ENCODE peak calls at places on chromosomes 6 and 20, in ten cellular contexts. One of them, this sample, is unnamed.

GRCh38 chr6:45479834-45480696 is 102.3 kb upstream of the SUPT3H start:
- DNase-seq in transverse colon: no peak
- DNase-seq in tibial artery: no peak
- DNase-seq in PC-9: no peak
- DNase-seq in colonic mucosa: no peak
- DNase-seq in GM12878: no peak
- DNase-seq in H9: no peak
- DNase-seq in left ventricle myocardium inferior: no peak
- DNase-seq in stomach: no peak
- DNase-seq in ovary: no peak
- DNase-seq in this sample: no peak

GRCh38 chr6:40376113-40376650 is 211.0 kb downstream of the LRFN2 start:
- DNase-seq in left ventricle myocardium inferior: no peak
- DNase-seq in transverse colon: no peak
- DNase-seq in tibial artery: no peak
- DNase-seq in H9: no peak
- DNase-seq in colonic mucosa: no peak
- DNase-seq in ovary: no peak
- DNase-seq in GM12878: no peak
- DNase-seq in PC-9: no peak
- DNase-seq in stomach: no peak
- DNase-seq in this sample: no peak

GRCh38 chr20:62938105-62938888 is at the start of gene GID8:
- DNase-seq in transverse colon: peak; percentile 64
- DNase-seq in stomach: peak; percentile 60
- DNase-seq in H9: no peak
- DNase-seq in ovary: no peak
- DNase-seq in tibial artery: peak; percentile 71
- DNase-seq in PC-9: peak; percentile 62
- DNase-seq in GM12878: no peak
- DNase-seq in colonic mucosa: peak; percentile 54
- DNase-seq in left ventricle myocardium inferior: peak; percentile 56
- DNase-seq in this sample: no peak

GRCh38 chr20:12153616-12154015 is 235.9 kb downstream of the BTBD3 start:
- DNase-seq in colonic mucosa: no peak
- DNase-seq in left ventricle myocardium inferior: no peak
- DNase-seq in PC-9: no peak
- DNase-seq in ovary: no peak
- DNase-seq in H9: no peak
- DNase-seq in stomach: no peak
- DNase-seq in GM12878: no peak
- DNase-seq in tibial artery: no peak
- DNase-seq in transverse colon: no peak
- DNase-seq in this sample: no peak

GRCh38 chr6:155273438-155273837 is 9.6 kb downstream of the CLDN20 start:
- DNase-seq in GM12878: no peak
- DNase-seq in tibial artery: no peak
- DNase-seq in left ventricle myocardium inferior: no peak
- DNase-seq in PC-9: no peak
- DNase-seq in transverse colon: no peak
- DNase-seq in H9: peak; percentile 67
- DNase-seq in ovary: no peak
- DNase-seq in stomach: no peak
- DNase-seq in colonic mucosa: no peak
- DNase-seq in this sample: no peak

GRCh38 chr6:5058254-5058653 is 26.9 kb upstream of the PPP1R3G start:
- DNase-seq in left ventricle myocardium inferior: no peak
- DNase-seq in tibial artery: no peak
- DNase-seq in colonic mucosa: no peak
- DNase-seq in ovary: no peak
- DNase-seq in GM12878: no peak
- DNase-seq in transverse colon: no peak
- DNase-seq in H9: no peak
- DNase-seq in PC-9: no peak
- DNase-seq in stomach: no peak
- DNase-seq in this sample: no peak

GRCh38 chr6:53728570-53729194 is 63.1 kb upstream of the KLHL31 start:
- DNase-seq in transverse colon: peak; percentile 58
- DNase-seq in stomach: peak; percentile 61
- DNase-seq in PC-9: peak; percentile 55
- DNase-seq in H9: peak; percentile 60
- DNase-seq in GM12878: no peak
- DNase-seq in ovary: peak; percentile 59
- DNase-seq in tibial artery: no peak
- DNase-seq in left ventricle myocardium inferior: peak; percentile 24
- DNase-seq in colonic mucosa: peak; percentile 40
- DNase-seq in this sample: no peak

GRCh38 chr6:151285121-151285520 is 45.4 kb downstream of the AKAP12 start:
- DNase-seq in stomach: no peak
- DNase-seq in transverse colon: no peak
- DNase-seq in tibial artery: no peak
- DNase-seq in colonic mucosa: no peak
- DNase-seq in left ventricle myocardium inferior: no peak
- DNase-seq in PC-9: no peak
- DNase-seq in GM12878: no peak
- DNase-seq in ovary: no peak
- DNase-seq in H9: no peak
- DNase-seq in this sample: no peak

GRCh38 chr6:144777249-144777648 is 492.1 kb downstream of the UTRN start:
- DNase-seq in transverse colon: no peak
- DNase-seq in ovary: no peak
- DNase-seq in H9: no peak
- DNase-seq in stomach: no peak
- DNase-seq in colonic mucosa: no peak
- DNase-seq in PC-9: no peak
- DNase-seq in left ventricle myocardium inferior: no peak
- DNase-seq in tibial artery: no peak
- DNase-seq in GM12878: no peak
- DNase-seq in this sample: no peak

GRCh38 chr6:144776031-144776819 is 491.1 kb downstream of the UTRN start:
- DNase-seq in left ventricle myocardium inferior: no peak
- DNase-seq in transverse colon: no peak
- DNase-seq in colonic mucosa: no peak
- DNase-seq in ovary: no peak
- DNase-seq in PC-9: no peak
- DNase-seq in stomach: no peak
- DNase-seq in H9: no peak
- DNase-seq in tibial artery: no peak
- DNase-seq in GM12878: no peak
- DNase-seq in this sample: no peak

GRCh38 chr6:144781836-144782235 is 496.7 kb downstream of the UTRN start:
- DNase-seq in ovary: no peak
- DNase-seq in GM12878: no peak
- DNase-seq in tibial artery: no peak
- DNase-seq in H9: no peak
- DNase-seq in transverse colon: no peak
- DNase-seq in left ventricle myocardium inferior: no peak
- DNase-seq in colonic mucosa: no peak
- DNase-seq in PC-9: no peak
- DNase-seq in stomach: no peak
- DNase-seq in this sample: no peak

GRCh38 chr6:144778056-144778455 is 492.9 kb downstream of the UTRN start:
- DNase-seq in transverse colon: no peak
- DNase-seq in stomach: no peak
- DNase-seq in ovary: no peak
- DNase-seq in tibial artery: no peak
- DNase-seq in left ventricle myocardium inferior: no peak
- DNase-seq in GM12878: no peak
- DNase-seq in colonic mucosa: no peak
- DNase-seq in H9: no peak
- DNase-seq in PC-9: no peak
- DNase-seq in this sample: no peak

DNA sequence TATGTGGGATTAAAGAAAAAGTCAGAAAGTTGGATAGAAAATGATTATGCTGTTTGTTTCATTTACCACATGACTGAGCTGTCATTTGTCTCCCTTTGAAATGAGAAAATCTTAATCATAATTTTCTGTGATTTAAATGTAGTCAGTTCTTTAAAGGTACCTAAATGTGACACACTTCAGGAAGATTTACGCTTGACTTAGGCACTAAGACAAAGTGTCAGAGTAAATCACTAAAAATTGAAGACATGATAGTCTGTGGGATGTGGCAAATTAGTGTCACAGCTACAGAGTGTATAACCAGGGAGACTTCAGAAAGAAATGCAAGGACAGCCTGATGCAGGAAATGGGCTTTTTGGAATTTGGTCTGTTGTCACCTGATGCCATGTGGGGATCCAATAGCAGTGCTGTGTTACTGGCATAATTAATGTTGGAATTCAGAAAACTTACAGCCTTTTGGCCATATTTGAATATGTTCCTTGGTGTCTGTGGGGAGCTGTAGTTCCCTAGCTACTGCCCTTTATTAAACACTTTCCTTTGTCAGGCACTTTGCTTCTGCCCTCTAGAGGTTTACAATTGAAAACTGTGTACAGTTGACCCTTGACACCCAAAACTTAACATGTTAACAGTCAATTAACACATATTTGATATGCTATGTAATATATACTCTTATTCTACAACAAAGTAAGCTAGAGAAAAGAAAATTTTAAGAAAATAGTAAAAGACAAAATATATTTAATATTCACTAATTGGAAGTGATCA is 493.8 kb downstream of the UTRN start:
- DNase-seq in colonic mucosa: no peak
- DNase-seq in transverse colon: no peak
- DNase-seq in left ventricle myocardium inferior: no peak
- DNase-seq in tibial artery: no peak
- DNase-seq in PC-9: no peak
- DNase-seq in GM12878: no peak
- DNase-seq in H9: no peak
- DNase-seq in ovary: no peak
- DNase-seq in stomach: no peak
- DNase-seq in this sample: no peak
- TF ChIP-seq CTCF in colonic mucosa: no peak
- TF ChIP-seq CTCF in transverse colon: peak; percentile 18
- TF ChIP-seq CTCF in left ventricle myocardium inferior: peak; percentile 29
- TF ChIP-seq CTCF in tibial artery: no peak
- TF ChIP-seq CTCF in PC-9: peak; percentile 18
- TF ChIP-seq CTCF in GM12878: peak; percentile 36
- TF ChIP-seq CTCF in H9: peak; percentile 60
- TF ChIP-seq CTCF in ovary: no peak
- TF ChIP-seq CTCF in stomach: no peak
- TF ChIP-seq CTCF in this sample: no peak

GRCh38 chr6:137977814-137978213 is 110.8 kb downstream of the TNFAIP3 start:
- DNase-seq in ovary: no peak
- DNase-seq in colonic mucosa: no peak
- DNase-seq in left ventricle myocardium inferior: no peak
- DNase-seq in GM12878: no peak
- DNase-seq in stomach: no peak
- DNase-seq in transverse colon: no peak
- DNase-seq in PC-9: no peak
- DNase-seq in tibial artery: no peak
- DNase-seq in H9: no peak
- DNase-seq in this sample: no peak

GRCh38 chr6:137977206-137977605 is 110.1 kb downstream of the TNFAIP3 start:
- DNase-seq in GM12878: no peak
- DNase-seq in transverse colon: no peak
- DNase-seq in ovary: no peak
- DNase-seq in left ventricle myocardium inferior: no peak
- DNase-seq in H9: no peak
- DNase-seq in colonic mucosa: no peak
- DNase-seq in PC-9: no peak
- DNase-seq in tibial artery: no peak
- DNase-seq in stomach: no peak
- DNase-seq in this sample: no peak

GRCh38 chr6:137976430-137976829 is 109.4 kb downstream of the TNFAIP3 start:
- DNase-seq in GM12878: no peak
- DNase-seq in PC-9: no peak
- DNase-seq in left ventricle myocardium inferior: no peak
- DNase-seq in transverse colon: no peak
- DNase-seq in colonic mucosa: no peak
- DNase-seq in ovary: no peak
- DNase-seq in H9: no peak
- DNase-seq in tibial artery: no peak
- DNase-seq in stomach: no peak
- DNase-seq in this sample: no peak

GRCh38 chr6:137973201-137973600 is 106.1 kb downstream of the TNFAIP3 start:
- DNase-seq in H9: no peak
- DNase-seq in stomach: no peak
- DNase-seq in tibial artery: no peak
- DNase-seq in PC-9: no peak
- DNase-seq in left ventricle myocardium inferior: no peak
- DNase-seq in transverse colon: no peak
- DNase-seq in GM12878: no peak
- DNase-seq in ovary: no peak
- DNase-seq in colonic mucosa: no peak
- DNase-seq in this sample: no peak

DNA sequence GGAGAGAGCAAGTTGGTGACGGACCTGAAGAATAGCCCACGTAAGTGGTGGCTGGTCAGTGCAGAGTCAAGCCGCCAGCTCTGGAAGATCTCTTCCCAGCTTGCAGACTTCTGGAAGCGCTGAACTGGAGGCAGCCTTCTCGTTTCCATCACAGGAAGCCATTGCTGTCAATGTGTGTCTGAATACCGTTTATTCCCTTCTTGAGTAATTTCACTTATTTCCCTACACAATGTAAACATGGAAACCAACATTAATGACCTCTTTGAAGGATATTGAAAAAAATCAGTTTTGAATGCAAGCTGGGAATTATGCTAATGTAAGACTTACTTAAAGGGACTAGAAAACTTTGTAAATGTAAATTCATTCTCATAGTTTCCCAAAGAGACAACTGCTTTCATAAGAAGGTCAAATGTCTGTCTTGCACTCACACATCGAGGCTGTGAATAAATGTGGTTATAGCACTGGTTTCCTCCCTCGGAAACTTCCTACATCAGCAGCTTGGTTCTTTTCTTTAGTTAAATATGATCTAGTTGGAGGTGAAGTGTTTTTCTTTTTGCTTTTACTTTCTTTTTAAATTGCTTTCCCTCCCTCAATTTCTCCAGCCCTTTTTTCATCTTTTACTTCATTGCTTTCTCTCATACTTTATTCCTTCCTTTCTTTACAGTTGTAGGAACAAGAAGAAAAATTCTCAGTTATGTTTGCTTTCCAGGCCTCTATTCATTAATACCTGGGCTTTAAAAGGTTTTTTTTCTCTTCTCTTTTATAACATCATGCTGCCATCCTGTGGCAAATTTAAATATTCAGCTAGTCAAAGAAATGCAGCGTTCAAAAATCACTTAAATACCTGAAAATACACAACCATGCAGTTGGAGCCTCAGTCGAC is 108.2 kb downstream of the TNFAIP3 start:
- DNase-seq in PC-9: no peak
- DNase-seq in transverse colon: no peak
- DNase-seq in GM12878: peak; percentile 53
- DNase-seq in ovary: no peak
- DNase-seq in tibial artery: no peak
- DNase-seq in left ventricle myocardium inferior: no peak
- DNase-seq in H9: no peak
- DNase-seq in colonic mucosa: no peak
- DNase-seq in stomach: no peak
- DNase-seq in this sample: no peak
- H3K27ac ChIP-seq in PC-9: no peak overlapping the region
- H3K27ac ChIP-seq in transverse colon: peak overlapping the region; percentile 26
- H3K27ac ChIP-seq in GM12878: peak overlapping the region; percentile 34
- H3K27ac ChIP-seq in ovary: no peak overlapping the region
- H3K27ac ChIP-seq in tibial artery: no peak overlapping the region
- H3K27ac ChIP-seq in left ventricle myocardium inferior: no peak overlapping the region
- H3K27ac ChIP-seq in H9: no peak overlapping the region
- H3K27ac ChIP-seq in colonic mucosa: peak overlapping the region; percentile 15
- H3K27ac ChIP-seq in stomach: no peak overlapping the region
- H3K27ac ChIP-seq in this sample: no peak overlapping the region

DNA sequence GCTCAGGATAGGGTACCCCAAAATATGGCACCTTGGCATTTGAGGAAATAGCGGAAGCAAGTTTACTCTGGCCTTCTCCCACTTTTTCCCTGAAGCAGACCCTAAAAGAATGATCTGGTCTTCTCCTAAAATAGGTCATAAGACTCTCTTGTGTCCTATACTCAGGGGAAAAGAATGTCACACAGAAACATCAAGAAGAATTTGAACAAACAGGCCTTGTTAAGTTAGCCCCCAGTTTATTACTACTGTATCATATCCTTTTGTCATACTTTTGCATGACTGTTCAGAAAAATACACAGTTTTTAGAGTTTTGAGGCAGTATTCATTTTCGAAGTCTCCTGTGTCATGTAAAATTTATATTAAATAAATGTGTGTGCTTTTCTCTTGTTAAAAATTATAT is 12.5 kb downstream of the TAAR2 start:
- DNase-seq in colonic mucosa: no peak
- DNase-seq in tibial artery: no peak
- DNase-seq in transverse colon: no peak
- DNase-seq in GM12878: no peak
- DNase-seq in stomach: no peak
- DNase-seq in H9: no peak
- DNase-seq in left ventricle myocardium inferior: no peak
- DNase-seq in ovary: no peak
- DNase-seq in PC-9: no peak
- DNase-seq in this sample: no peak
- H3K4me1 ChIP-seq in colonic mucosa: no peaks in the 10 kb centered on the region
- H3K4me1 ChIP-seq in tibial artery: no peaks in the 10 kb centered on the region
- H3K4me1 ChIP-seq in transverse colon: peaks cover 3% of the 10 kb centered on the region
- H3K4me1 ChIP-seq in GM12878: no peaks in the 10 kb centered on the region
- H3K4me1 ChIP-seq in stomach: no peaks in the 10 kb centered on the region
- H3K4me1 ChIP-seq in H9: no peaks in the 10 kb centered on the region
- H3K4me1 ChIP-seq in left ventricle myocardium inferior: no peaks in the 10 kb centered on the region
- H3K4me1 ChIP-seq in ovary: no peaks in the 10 kb centered on the region
- H3K4me1 ChIP-seq in PC-9: peaks cover 22% of the 10 kb centered on the region
- H3K4me1 ChIP-seq in this sample: no peaks in the 10 kb centered on the region

DNA sequence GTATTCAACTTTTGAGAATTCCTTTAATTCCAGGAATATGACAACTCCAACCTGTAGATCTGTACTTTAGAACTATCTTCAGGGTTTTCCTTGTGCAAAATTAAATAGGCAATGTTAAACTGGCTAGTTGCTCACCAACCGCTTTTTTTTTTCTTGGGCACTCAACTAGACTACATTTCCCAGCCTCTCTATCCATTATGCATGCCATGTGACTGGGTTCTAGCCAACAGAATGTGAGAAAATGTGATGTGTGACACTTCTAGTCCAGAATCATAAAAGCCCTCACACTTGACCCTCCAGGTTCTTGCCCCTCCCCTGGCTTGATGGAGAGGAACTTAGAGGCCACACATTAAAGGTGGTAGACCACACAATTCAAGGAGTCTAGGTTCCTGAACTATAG is 166.0 kb downstream of the LMBRD1 start:
- DNase-seq in PC-9: no peak
- DNase-seq in colonic mucosa: no peak
- DNase-seq in GM12878: no peak
- DNase-seq in stomach: no peak
- DNase-seq in transverse colon: no peak
- DNase-seq in left ventricle myocardium inferior: no peak
- DNase-seq in tibial artery: no peak
- DNase-seq in ovary: no peak
- DNase-seq in H9: no peak
- DNase-seq in this sample: no peak
- TF ChIP-seq CTCF in PC-9: no peak
- TF ChIP-seq CTCF in colonic mucosa: no peak
- TF ChIP-seq CTCF in GM12878: no peak
- TF ChIP-seq CTCF in stomach: no peak
- TF ChIP-seq CTCF in transverse colon: no peak
- TF ChIP-seq CTCF in left ventricle myocardium inferior: no peak
- TF ChIP-seq CTCF in tibial artery: no peak
- TF ChIP-seq CTCF in ovary: no peak
- TF ChIP-seq CTCF in H9: no peak
- TF ChIP-seq CTCF in this sample: no peak

This sample was measured in right atrium auricular region.